ENCODE peak calls at places on chromosomes 6 and 20, in six cellular contexts. N, O, A, L, U and J are unnamed samples.
A peak's percentile ranks its signal among the peaks of the same experiment; 100 is the strongest.

GRCh38 chr20:23746321-23746720 is 4.4 kb downstream of the CST1 start:
- DNase-seq in N (no peak), A (no peak), U (no peak), O (no peak), L (no peak), J (no peak)

GRCh38 chr6:135358907-135359459 is 138.6 kb downstream of the AHI1 start:
- DNase-seq in L (peak; percentile 65), N (no peak), A (peak; percentile 2), O (no peak), U (no peak), J (no peak)

GRCh38 chr6:158143700-158144099 is 24.4 kb downstream of the SERAC1 start:
- DNase-seq in L (no peak), N (no peak), U (no peak), A (no peak), O (no peak), J (no peak)

GRCh38 chr6:141260627-141261015 is 872.1 kb upstream of the GJE1 start:
- DNase-seq in L (no peak), O (no peak), A (no peak), U (no peak), N (peak; percentile 62), J (no peak)

GRCh38 chr6:2940010-2940850 is 31.1 kb downstream of the SERPINB6 start:
- DNase-seq in N (peak; percentile 75), O (no peak), L (no peak), U (no peak), A (no peak), J (no peak)

GRCh38 chr6:7124114-7124513 is 16.4 kb downstream of the RREB1 start:
- DNase-seq in N (no peak), L (no peak), U (no peak), A (no peak), O (no peak), J (no peak)

GRCh38 chr6:142474446-142475289 is 172.9 kb downstream of the ADGRG6 start:
- DNase-seq in O (no peak), L (peak; percentile 36), U (no peak), N (no peak), A (peak; percentile 54), J (peak; percentile 74)

GRCh38 chr6:6560909-6561308 is 27.6 kb upstream of the LY86 start:
- DNase-seq in L (no peak), U (no peak), A (no peak), O (no peak), N (no peak), J (no peak)

GRCh38 chr20:62952373-62953166 is at the start of gene SLC17A9:
- DNase-seq in L (peak; percentile 10), A (no peak), U (peak; percentile 68), N (peak; percentile 94), O (peak; percentile 70), J (peak; percentile 33)

GRCh38 chr20:64238115-64238825 is 17.3 kb upstream of the PCMTD2 start:
- DNase-seq in O (no peak), A (no peak), N (peak; percentile 38), U (no peak), L (no peak), J (no peak)

GRCh38 chr6:159109391-159109790 is 59.8 kb upstream of the FNDC1 start:
- DNase-seq in A (no peak), U (no peak), O (no peak), L (no peak), N (no peak), J (no peak)

GRCh38 chr6:159726196-159726917 is 949 bp upstream of the WTAP start:
- DNase-seq in N (no peak), L (no peak), O (no peak), A (no peak), U (no peak), J (no peak)

DNA sequence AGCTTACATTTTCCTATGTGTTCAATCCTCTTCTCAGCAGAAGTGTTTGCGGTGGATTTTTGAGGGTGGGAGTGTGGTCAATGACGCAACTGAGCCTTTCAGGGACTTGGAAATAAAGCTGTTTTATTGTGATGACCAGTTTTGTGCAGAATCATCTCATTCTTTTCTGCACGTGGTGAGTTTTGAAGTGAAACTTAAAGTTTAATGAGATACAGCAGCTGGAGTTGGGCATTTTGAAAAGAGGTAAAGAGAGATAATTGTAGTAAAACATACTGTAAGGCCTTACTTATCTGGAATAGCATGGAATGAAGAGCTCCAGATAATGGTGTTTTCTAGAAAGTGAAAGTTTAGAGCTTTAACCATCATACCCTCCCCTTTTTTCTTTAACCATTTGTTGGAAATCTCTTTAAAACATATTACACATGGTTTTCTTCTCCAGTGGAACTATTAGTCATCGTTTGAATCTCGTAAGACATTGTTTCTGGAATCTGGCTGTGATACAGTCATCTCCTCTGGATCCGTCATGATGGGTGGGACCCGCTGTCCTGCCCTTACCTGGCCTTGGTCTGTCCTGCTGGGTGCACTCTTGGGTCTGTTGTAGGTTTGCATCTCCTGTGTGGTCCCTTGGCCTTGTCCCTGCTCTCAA is 29.6 kb downstream of the UST start:
- DNase-seq in O (no peak), U (no peak), L (peak; percentile 81), N (no peak), A (no peak), J (no peak)
- H3K4me3 ChIP-seq in O (no peak overlapping the region), U (no peak overlapping the region), L (peak overlapping the region; percentile 32), N (no peak overlapping the region), A (no peak overlapping the region), J (no peak overlapping the region)

GRCh38 chr6:166441641-166442078 is 58.9 kb upstream of the MPC1 start:
- DNase-seq in L (no peak), O (no peak), N (no peak), A (no peak), U (no peak), J (no peak)

GRCh38 chr6:166440729-166441128 is 58.0 kb upstream of the MPC1 start:
- DNase-seq in O (no peak), L (no peak), A (no peak), U (no peak), N (no peak), J (no peak)

GRCh38 chr6:166440106-166440505 is 57.4 kb upstream of the MPC1 start:
- DNase-seq in L (no peak), O (no peak), A (no peak), N (no peak), U (no peak), J (no peak)

GRCh38 chr6:166443166-166443565 is 60.4 kb upstream of the MPC1 start:
- DNase-seq in U (no peak), A (no peak), N (no peak), O (no peak), L (no peak), J (no peak)

DNA sequence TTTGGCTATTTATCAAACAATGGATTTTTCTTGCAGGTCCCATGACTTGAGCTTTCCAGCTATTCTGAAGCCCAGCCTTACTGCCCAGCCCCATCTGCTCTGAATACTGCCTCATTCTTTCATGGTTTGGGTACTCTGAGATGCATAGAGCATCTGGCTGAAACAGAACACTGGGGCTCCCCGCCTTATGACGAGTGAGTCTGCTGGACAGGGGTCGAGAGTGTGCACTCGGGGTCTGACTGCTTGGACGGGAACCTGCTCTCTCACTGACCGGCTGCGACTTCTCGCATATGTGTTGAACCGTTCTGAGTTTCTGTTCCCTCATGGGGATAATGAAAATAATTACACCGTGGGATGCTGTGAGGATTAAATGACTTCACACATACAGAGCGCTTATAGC is 59.4 kb upstream of the MPC1 start:
- DNase-seq in U (no peak), N (no peak), A (no peak), O (no peak), L (no peak), J (no peak)
- H3K36me3 ChIP-seq in U (peaks cover 5% of the 10 kb centered on the region), N (peaks cover 9% of the 10 kb centered on the region), A (no peaks in the 10 kb centered on the region), O (peaks cover 14% of the 10 kb centered on the region), L (peaks cover 3% of the 10 kb centered on the region), J (no peaks in the 10 kb centered on the region)

DNA sequence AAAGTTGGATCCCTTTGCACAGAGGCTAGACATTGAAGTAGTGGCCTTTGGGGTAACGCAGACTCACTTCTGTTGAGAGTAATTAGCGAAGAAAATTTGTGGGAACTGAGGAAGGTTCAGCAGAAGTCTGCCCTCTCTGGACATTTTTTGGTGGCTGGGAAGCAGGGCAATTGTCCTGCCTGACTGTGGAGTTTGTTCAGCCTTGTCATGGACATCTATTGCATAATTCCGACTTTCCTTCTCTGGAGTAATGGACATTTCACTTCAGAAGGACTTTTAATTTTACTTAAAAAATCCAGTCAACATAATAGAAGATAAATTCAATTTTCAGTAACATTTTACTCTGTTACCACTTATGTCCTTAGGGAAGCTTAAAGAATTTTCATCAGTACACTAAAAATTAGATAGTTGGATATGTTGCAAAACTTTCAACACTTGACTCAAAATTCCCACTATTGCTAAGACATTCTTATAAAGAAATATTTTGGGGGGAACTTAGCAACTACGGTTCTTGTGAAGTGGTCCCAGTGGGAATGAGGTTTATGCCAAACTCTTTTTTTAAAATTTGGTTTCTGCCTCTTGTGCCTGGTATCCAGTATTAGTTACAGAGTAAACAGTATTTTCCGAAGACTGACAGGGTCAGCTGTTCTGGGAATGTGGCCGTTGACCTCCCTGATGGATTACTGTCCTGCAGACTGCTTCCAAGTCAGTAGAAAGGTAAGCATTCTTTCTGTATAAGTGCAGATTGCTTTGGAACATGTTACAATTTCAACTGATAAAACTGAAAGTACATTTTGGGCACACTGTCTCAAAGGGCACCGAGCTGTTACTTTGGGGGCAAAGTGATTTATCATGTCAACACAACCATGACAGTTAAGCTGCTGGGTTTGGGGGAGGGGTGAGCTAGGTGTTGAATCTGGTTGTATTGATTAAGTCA is 100.6 kb upstream of the MLIP start:
- DNase-seq in O (no peak), N (no peak), U (no peak), A (no peak), L (no peak), J (no peak)
- H3K27me3 ChIP-seq in O (no peaks in the 10 kb centered on the region), N (no peaks in the 10 kb centered on the region), U (no peaks in the 10 kb centered on the region), A (no peaks in the 10 kb centered on the region), L (no peaks in the 10 kb centered on the region), J (no peaks in the 10 kb centered on the region)

GRCh38 chr20:49456646-49457045 is 25.8 kb downstream of the KCNB1 start:
- DNase-seq in N (no peak), A (no peak), O (no peak), U (no peak), L (no peak), J (no peak)
- H3K4me3 ChIP-seq in N (no peak overlapping the region), A (no peak overlapping the region), O (no peak overlapping the region), U (no peak overlapping the region), L (no peak overlapping the region), J (no peak overlapping the region)

GRCh38 chr20:41172296-41173140 is 35.2 kb downstream of the PLCG1 start:
- DNase-seq in N (peak; percentile 69), U (no peak), L (no peak), A (no peak), O (peak; percentile 42), J (no peak)

GRCh38 chr20:41173161-41173721 is 35.9 kb downstream of the PLCG1 start:
- DNase-seq in L (peak; percentile 31), U (peak; percentile 90), N (peak; percentile 90), O (peak; percentile 90), A (peak; percentile 18), J (peak; percentile 85)

GRCh38 chr20:41174782-41175181 is 37.4 kb downstream of the PLCG1 start:
- DNase-seq in N (peak; percentile 47), O (no peak), L (no peak), U (peak; percentile 46), A (no peak), J (no peak)

GRCh38 chr20:41174373-41174772 is 37.0 kb downstream of the PLCG1 start:
- DNase-seq in L (no peak), O (peak; percentile 16), A (no peak), N (peak; percentile 67), U (no peak), J (no peak)

DNA sequence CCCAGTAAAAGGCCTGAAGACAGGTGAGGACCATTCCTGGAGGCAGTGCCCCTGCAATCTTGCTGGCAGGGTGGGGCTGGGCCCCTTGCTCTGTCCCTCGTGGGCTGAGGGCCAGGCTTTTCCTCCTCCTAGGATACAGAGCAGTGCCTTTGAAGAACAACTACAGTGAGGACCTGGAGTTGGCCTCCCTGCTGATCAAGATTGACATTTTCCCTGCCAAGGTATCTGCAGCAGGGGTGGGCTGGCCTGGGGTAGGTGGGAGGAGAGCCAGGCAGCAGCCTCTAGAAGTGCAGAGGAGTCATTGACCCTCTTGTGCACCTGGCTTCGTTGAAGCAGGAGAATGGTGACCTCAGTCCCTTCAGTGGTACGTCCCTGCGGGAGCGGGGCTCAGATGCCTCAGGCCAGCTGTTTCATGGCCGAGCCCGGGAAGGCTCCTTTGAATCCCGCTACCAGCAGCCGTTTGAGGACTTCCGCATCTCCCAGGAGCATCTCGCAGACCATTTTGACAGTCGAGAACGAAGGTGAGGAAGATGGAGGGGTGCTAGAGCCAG is 36.5 kb downstream of the PLCG1 start:
- DNase-seq in O (peak; percentile 19), U (no peak), N (peak; percentile 73), L (no peak), A (no peak), J (peak; percentile 5)
- H3K36me3 ChIP-seq in O (peaks cover 58% of the 10 kb centered on the region), U (peaks cover 14% of the 10 kb centered on the region), N (peaks cover 64% of the 10 kb centered on the region), L (peaks cover 51% of the 10 kb centered on the region), A (no peaks in the 10 kb centered on the region), J (peaks cover 82% of the 10 kb centered on the region)